ENCODE peak calls at places on chromosomes 16 and 17, in six cellular contexts. K, L, Q, I, W and N are unnamed samples.

GRCh38 chr17:30922235-30922993 is 669 bp downstream of the ADAP2 start:
- DNase-seq in K (no peak), L (no peak), Q (peak), I (no peak), W (no peak), N (peak)

GRCh38 chr17:41523787-41524186 is 4.3 kb downstream of the KRT19 start:
- DNase-seq in K (no peak), L (no peak), Q (no peak), I (no peak), W (no peak), N (peak)

GRCh38 chr17:27296427-27296979 is 2.6 kb downstream of the WSB1 start:
- DNase-seq in K (no peak), L (no peak), Q (no peak), I (no peak), W (no peak), N (no peak)

GRCh38 chr17:80783971-80784370 is 207.7 kb upstream of the CHMP6 start:
- DNase-seq in K (peak), L (no peak), Q (no peak), I (no peak), W (no peak), N (no peak)

GRCh38 chr16:66928702-66929388 is 3.5 kb upstream of the RRAD start:
- DNase-seq in K (no peak), L (peak), Q (no peak), I (no peak), W (no peak), N (no peak)

GRCh38 chr17:5557485-5557884 is 26.8 kb downstream of the NLRP1 start:
- DNase-seq in K (no peak), L (no peak), Q (no peak), I (no peak), W (no peak), N (no peak)

GRCh38 chr16:86604436-86605220 is 26.3 kb downstream of the FOXL1 start:
- DNase-seq in K (peak), L (no peak), Q (no peak), I (no peak), W (no peak), N (no peak)

GRCh38 chr17:65985571-65985970 is 206.4 kb downstream of the CEP112 start:
- DNase-seq in K (no peak), L (no peak), Q (no peak), I (no peak), W (no peak), N (no peak)

GRCh38 chr16:23320695-23321094 is 18.6 kb downstream of the SCNN1B start:
- DNase-seq in K (no peak), L (no peak), Q (no peak), I (no peak), W (no peak), N (no peak)

GRCh38 chr17:29292071-29292991 is 1.6 kb downstream of the NUFIP2 start:
- DNase-seq in K (peak), L (peak), Q (peak), I (peak), W (peak), N (peak)

GRCh38 chr17:6857904-6858303 is 26.4 kb upstream of the TEKT1 start:
- DNase-seq in K (no peak), L (no peak), Q (no peak), I (no peak), W (no peak), N (no peak)

DNA sequence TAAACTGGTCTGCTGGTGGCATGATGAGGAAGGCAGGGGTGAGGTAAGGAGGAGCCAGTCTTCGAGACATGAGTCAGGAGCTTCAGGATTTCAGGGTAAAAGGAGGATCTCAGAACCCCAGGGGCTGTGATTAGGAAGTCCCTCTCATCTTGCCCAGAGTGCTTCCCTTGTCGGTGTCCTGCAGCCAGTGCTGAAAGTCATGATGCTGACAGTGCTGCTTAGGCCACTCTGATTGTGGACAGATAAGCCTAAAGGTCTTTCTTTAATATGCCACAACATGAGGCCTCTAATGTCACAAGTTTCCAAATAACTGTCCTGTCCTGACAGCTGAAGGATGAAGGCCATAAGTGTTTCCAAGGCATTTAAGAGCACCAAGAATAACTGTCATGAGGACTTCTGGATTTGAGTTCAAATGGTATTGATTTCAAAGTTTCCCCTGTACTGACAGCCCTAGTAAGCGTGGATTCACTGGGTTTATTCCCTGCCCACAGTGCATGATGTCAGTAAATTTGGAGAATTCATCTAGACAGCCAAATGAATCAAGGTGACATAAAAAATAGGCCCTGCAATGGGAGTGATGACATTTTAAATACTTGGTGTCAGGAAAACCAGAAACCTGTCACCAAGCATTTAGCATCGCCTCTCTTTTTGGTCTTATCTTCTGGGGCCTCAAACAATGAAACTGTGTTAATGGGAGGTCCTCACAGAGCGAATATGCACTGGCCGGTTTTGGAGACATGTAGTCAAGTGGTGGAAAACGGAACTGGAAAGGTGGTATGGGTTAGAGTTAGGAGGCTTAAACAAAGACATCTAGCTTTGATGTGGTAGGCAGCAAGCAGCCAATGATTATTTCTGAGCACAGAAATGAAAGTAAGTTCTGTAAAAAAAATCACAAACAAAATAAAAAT is 29.2 kb downstream of the COG4 start:
- DNase-seq in K (no peak), L (no peak), Q (no peak), I (no peak), W (no peak), N (no peak)
- H3K4me3 ChIP-seq in K (no peak), L (no peak), Q (no peak), I (no peak), W (no peak), N (no peak)

DNA sequence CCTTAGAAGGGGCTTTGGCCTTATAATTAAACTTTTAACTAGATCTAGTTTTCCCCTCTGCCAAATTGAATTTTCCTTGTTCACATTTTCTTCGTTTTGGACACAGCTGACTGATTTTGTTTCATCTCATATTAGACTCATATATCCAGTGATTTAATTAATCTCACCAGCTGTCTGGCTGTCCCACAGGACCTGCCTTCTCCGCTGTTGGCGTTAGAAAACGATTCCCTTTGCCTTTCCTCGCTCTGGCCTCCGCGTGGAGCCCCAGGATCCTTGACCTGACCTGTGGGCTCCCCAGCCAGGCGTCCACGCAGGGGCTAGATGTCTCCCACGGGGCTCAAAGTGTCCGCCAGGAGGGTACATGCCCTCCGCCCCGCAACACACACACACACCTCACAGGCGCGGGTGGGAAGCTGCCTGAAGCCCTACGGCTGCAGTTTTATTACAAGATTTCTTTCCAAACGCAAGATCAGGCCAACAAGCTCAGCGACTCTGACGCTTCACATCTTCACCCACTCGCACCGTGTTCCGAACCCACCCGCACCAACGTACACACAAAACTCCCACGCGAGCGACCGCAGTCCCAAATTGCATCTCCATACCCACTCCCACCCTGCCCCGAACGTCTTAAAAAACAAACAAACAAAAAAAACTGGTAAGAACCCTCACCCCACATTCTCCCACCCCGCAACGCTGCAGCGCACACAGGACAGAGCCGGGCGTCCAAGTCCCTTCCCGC is 1.1 kb downstream of the RPRML start:
- DNase-seq in K (no peak), L (no peak), Q (no peak), I (no peak), W (no peak), N (no peak)
- H3K4me3 ChIP-seq in K (peak), L (peak), Q (peak), I (peak), W (no peak), N (peak)

GRCh38 chr17:59623151-59623550 is 3.5 kb downstream of the CLTC start:
- DNase-seq in K (no peak), L (no peak), Q (no peak), I (no peak), W (no peak), N (no peak)
- H3K4me3 ChIP-seq in K (peak), L (peak), Q (peak), I (no peak), W (no peak), N (peak)

GRCh38 chr17:78124081-78124835 is 4.3 kb downstream of the TMC6 start:
- DNase-seq in K (no peak), L (no peak), Q (no peak), I (no peak), W (no peak), N (no peak)
- H3K4me3 ChIP-seq in K (no peak), L (no peak), Q (peak), I (no peak), W (no peak), N (no peak)

GRCh38 chr17:44831270-44831770 is 1.2 kb upstream of the GJC1 start:
- DNase-seq in K (no peak), L (no peak), Q (no peak), I (no peak), W (no peak), N (no peak)

GRCh38 chr17:44827863-44828262 is 2.2 kb downstream of the GJC1 start:
- DNase-seq in K (no peak), L (no peak), Q (no peak), I (no peak), W (no peak), N (no peak)

GRCh38 chr17:44828919-44829557 is 1.0 kb downstream of the GJC1 start:
- DNase-seq in K (no peak), L (peak), Q (no peak), I (no peak), W (no peak), N (no peak)

GRCh38 chr17:44830359-44831269 is 527 bp upstream of the GJC1 start:
- DNase-seq in K (no peak), L (peak), Q (no peak), I (no peak), W (peak), N (no peak)

GRCh38 chr17:44829558-44830358 is at the start of gene GJC1:
- DNase-seq in K (no peak), L (peak), Q (peak), I (no peak), W (peak), N (peak)
- H3K4me3 ChIP-seq in K (peak), L (peak), Q (peak), I (peak), W (peak), N (peak)

GRCh38 chr17:39867084-39867890 is 715 bp upstream of the ZPBP2 start:
- DNase-seq in K (no peak), L (no peak), Q (no peak), I (no peak), W (no peak), N (no peak)

GRCh38 chr17:39861235-39861634 is 2.9 kb downstream of the IKZF3 start:
- DNase-seq in K (no peak), L (no peak), Q (no peak), I (no peak), W (no peak), N (no peak)

GRCh38 chr17:39866013-39866730 is 1.8 kb upstream of the ZPBP2 start:
- DNase-seq in K (no peak), L (no peak), Q (no peak), I (no peak), W (no peak), N (no peak)

GRCh38 chr17:39863918-39864746 is at the start of gene IKZF3:
- DNase-seq in K (peak), L (peak), Q (peak), I (no peak), W (no peak), N (peak)

GRCh38 chr17:39863244-39863917 is 731 bp downstream of the IKZF3 start:
- DNase-seq in K (no peak), L (no peak), Q (no peak), I (no peak), W (no peak), N (no peak)
- H3K4me3 ChIP-seq in K (no peak), L (no peak), Q (peak), I (no peak), W (no peak), N (no peak)

GRCh38 chr16:84821728-84822676 is 2.2 kb downstream of the CRISPLD2 start:
- DNase-seq in K (no peak), L (no peak), Q (no peak), I (no peak), W (peak), N (peak)
- H3K4me3 ChIP-seq in K (no peak), L (no peak), Q (peak), I (peak), W (peak), N (peak)

GRCh38 chr17:17493986-17494466 is 2.2 kb downstream of the RASD1 start:
- DNase-seq in K (no peak), L (no peak), Q (no peak), I (no peak), W (no peak), N (no peak)
- H3K4me3 ChIP-seq in K (no peak), L (no peak), Q (peak), I (no peak), W (no peak), N (no peak)

GRCh38 chr16:17470871-17471744 is at the start of gene XYLT1:
- DNase-seq in K (peak), L (peak), Q (peak), I (peak), W (peak), N (peak)
- H3K4me3 ChIP-seq in K (peak), L (peak), Q (peak), I (peak), W (peak), N (peak)